ENCODE peak calls at places on chromosome 3, in nine cellular contexts. N is EH; Q is LoVo; H is foreskin fibroblast; I is fibroblast of lung; P is A549; M is ACHN; F is activated T-cell treated with anti-CD3 and anti-CD28 coated beads for 4 hours; S is stimulated activated CD4-positive, alpha-beta T cell treated with anti-CD3 and anti-CD28 coated beads, Interleukin-12 subunit alpha, Interleukin-12 subunit beta, amount 100 ng/mL, for 24 hours. G is an unnamed sample.

GRCh38 chr3:79477242-79477641 is 290.6 kb downstream of the ROBO1 start:
- DNase-seq in N (no peak), Q (no peak), H (no peak), I (no peak), P (no peak), M (no peak), F (no peak), S (no peak), G (no peak)

GRCh38 chr3:109874900-109875735 is 537.8 kb upstream of the DPPA4 start:
- DNase-seq in N (peak; percentile 18), Q (no peak), H (peak; percentile 6), I (peak; percentile 11), P (no peak), M (no peak), F (no peak), S (no peak), G (no peak)

GRCh38 chr3:43102773-43103480 is 3.0 kb downstream of the POMGNT2 start:
- DNase-seq in N (no peak), Q (no peak), H (no peak), I (no peak), P (no peak), M (no peak), F (no peak), S (no peak), G (no peak)

GRCh38 chr3:52231502-52232278 is 6.2 kb upstream of the TLR9 start:
- DNase-seq in N (peak; percentile 63), Q (no peak), H (no peak), I (peak; percentile 27), P (peak; percentile 40), M (peak; percentile 57), F (peak; percentile 90), S (peak; percentile 75), G (peak; percentile 87)

GRCh38 chr3:137972401-137972800 is 37.6 kb upstream of the CLDN18 start:
- DNase-seq in N (no peak), Q (no peak), H (no peak), I (no peak), P (no peak), M (no peak), F (no peak), S (no peak), G (no peak)

GRCh38 chr3:39752751-39753150 is 56.7 kb upstream of the MYRIP start:
- DNase-seq in N (peak; percentile 10), Q (no peak), H (peak; percentile 10), I (no peak), P (no peak), M (no peak), F (no peak), S (no peak), G (no peak)

GRCh38 chr3:195582947-195583346 is 793 bp downstream of the APOD start:
- DNase-seq in N (no peak), Q (no peak), H (no peak), I (no peak), P (no peak), M (peak; percentile 1), F (no peak), S (no peak), G (no peak)

GRCh38 chr3:42653560-42654330 is at the start of gene ZBTB47:
- DNase-seq in N (peak; percentile 57), Q (peak; percentile 25), H (no peak), I (peak; percentile 29), P (no peak), M (peak; percentile 37), F (no peak), S (no peak), G (no peak)

GRCh38 chr3:37768107-37768809 is 93.4 kb upstream of the CTDSPL start:
- DNase-seq in N (no peak), Q (no peak), H (no peak), I (no peak), P (no peak), M (no peak), F (no peak), S (no peak), G (no peak)

GRCh38 chr3:8503871-8504610 is 2.4 kb downstream of the LMCD1 start:
- DNase-seq in N (peak; percentile 46), Q (no peak), H (no peak), I (peak; percentile 13), P (no peak), M (no peak), F (no peak), S (no peak), G (no peak)

GRCh38 chr3:12773030-12773723 is 14.1 kb upstream of the TMEM40 start:
- DNase-seq in N (no peak), Q (no peak), H (no peak), I (no peak), P (no peak), M (no peak), F (no peak), S (no peak), G (no peak)

GRCh38 chr3:182524711-182525401 is 268.4 kb upstream of the ATP11B start:
- DNase-seq in N (no peak), Q (no peak), H (no peak), I (no peak), P (no peak), M (no peak), F (no peak), S (no peak), G (no peak)

GRCh38 chr3:154243353-154243752 is 80.9 kb downstream of the DHX36 start:
- DNase-seq in N (peak; percentile 56), Q (no peak), H (peak; percentile 32), I (peak; percentile 70), P (no peak), M (no peak), F (no peak), S (no peak), G (no peak)

GRCh38 chr3:52446631-52447511 is 2.0 kb upstream of the SEMA3G start:
- DNase-seq in N (peak; percentile 62), Q (peak; percentile 51), H (peak; percentile 43), I (peak; percentile 29), P (no peak), M (peak; percentile 58), F (peak; percentile 68), S (peak; percentile 42), G (peak; percentile 60)

GRCh38 chr3:66039590-66039887 is 821 bp upstream of the MAGI1 start:
- DNase-seq in N (peak; percentile 65), Q (peak; percentile 41), H (no peak), I (peak; percentile 60), P (peak; percentile 35), M (peak; percentile 55), F (no peak), S (no peak), G (no peak)

GRCh38 chr3:142447308-142447851 is 457 bp downstream of the XRN1 start:
- DNase-seq in N (peak; percentile 64), Q (peak; percentile 12), H (peak; percentile 24), I (peak; percentile 50), P (peak; percentile 45), M (peak; percentile 36), F (peak; percentile 14), S (peak; percentile 11), G (peak; percentile 8)

GRCh38 chr3:192879346-192880031 is 38.2 kb downstream of the MB21D2 start:
- DNase-seq in N (peak; percentile 100), Q (peak; percentile 88), H (peak; percentile 92), I (peak; percentile 99), P (peak; percentile 87), M (peak; percentile 98), F (no peak), S (no peak), G (no peak)

GRCh38 chr3:171134170-171134569 is 107.7 kb upstream of the SLC2A2 start:
- DNase-seq in N (peak; percentile 41), Q (no peak), H (no peak), I (no peak), P (no peak), M (no peak), F (no peak), S (no peak), G (no peak)

GRCh38 chr3:187725653-187726370 is 19.5 kb downstream of the BCL6 start:
- DNase-seq in N (no peak), Q (no peak), H (no peak), I (no peak), P (no peak), M (no peak), F (no peak), S (no peak), G (no peak)

GRCh38 chr3:56787258-56787777 is 14.4 kb downstream of the ARHGEF3 start:
- DNase-seq in N (no peak), Q (no peak), H (no peak), I (no peak), P (no peak), M (no peak), F (no peak), S (no peak), G (no peak)

GRCh38 chr3:169668957-169669681 is 5.6 kb upstream of the MECOM start:
- DNase-seq in N (peak; percentile 47), Q (peak; percentile 83), H (peak; percentile 51), I (peak; percentile 57), P (peak; percentile 55), M (no peak), F (no peak), S (no peak), G (peak; percentile 38)

GRCh38 chr3:160556141-160556540 is 9.2 kb downstream of the KPNA4 start:
- DNase-seq in N (peak; percentile 17), Q (no peak), H (no peak), I (no peak), P (no peak), M (no peak), F (no peak), S (no peak), G (no peak)

GRCh38 chr3:55591893-55592292 is 104.8 kb upstream of the WNT5A start:
- DNase-seq in N (peak; percentile 38), Q (no peak), H (no peak), I (peak; percentile 51), P (no peak), M (no peak), F (no peak), S (no peak), G (no peak)

GRCh38 chr3:195030791-195031321 is 240.1 kb downstream of the XXYLT1 start:
- DNase-seq in N (peak; percentile 89), Q (peak; percentile 43), H (no peak), I (peak; percentile 13), P (peak; percentile 14), M (no peak), F (no peak), S (no peak), G (no peak)

GRCh38 chr3:110504901-110505300 is 566.7 kb upstream of the NECTIN3 start:
- DNase-seq in N (no peak), Q (no peak), H (no peak), I (no peak), P (no peak), M (no peak), F (no peak), S (no peak), G (no peak)